ENCODE peak calls at places on chromosome X, in five cellular contexts. One of them, this sample, is unnamed.

GRCh38 chrX:19548279-19548678 is 33.0 kb upstream of the MAP3K15 start:
- DNase-seq in EL: no peak
- DNase-seq in AG08395: no peak
- DNase-seq in kidney tubule cell: no peak
- DNase-seq in NCI-H1694 treated with DMSO at 0.1 percent for 48 hours: no peak
- DNase-seq in this sample: no peak

GRCh38 chrX:134622056-134622812 is 36.0 kb downstream of the PLAC1 start:
- DNase-seq in EL: peak
- DNase-seq in AG08395: peak
- DNase-seq in kidney tubule cell: peak
- DNase-seq in NCI-H1694 treated with DMSO at 0.1 percent for 48 hours: peak
- DNase-seq in this sample: peak

GRCh38 chrX:118455013-118455412 is 40.6 kb upstream of the DOCK11 start:
- DNase-seq in EL: no peak
- DNase-seq in AG08395: no peak
- DNase-seq in kidney tubule cell: no peak
- DNase-seq in NCI-H1694 treated with DMSO at 0.1 percent for 48 hours: no peak
- DNase-seq in this sample: no peak

GRCh38 chrX:111395132-111395531 is 16.9 kb downstream of the DCX start:
- DNase-seq in EL: no peak
- DNase-seq in AG08395: no peak
- DNase-seq in kidney tubule cell: no peak
- DNase-seq in NCI-H1694 treated with DMSO at 0.1 percent for 48 hours: no peak
- DNase-seq in this sample: no peak

GRCh38 chrX:123736333-123736921 is 3.6 kb upstream of the THOC2 start:
- DNase-seq in EL: peak
- DNase-seq in AG08395: peak
- DNase-seq in kidney tubule cell: peak
- DNase-seq in NCI-H1694 treated with DMSO at 0.1 percent for 48 hours: no peak
- DNase-seq in this sample: peak

GRCh38 chrX:46341767-46342322 is 203.4 kb downstream of the ZNF674 start:
- DNase-seq in EL: no peak
- DNase-seq in AG08395: no peak
- DNase-seq in kidney tubule cell: no peak
- DNase-seq in NCI-H1694 treated with DMSO at 0.1 percent for 48 hours: no peak
- DNase-seq in this sample: no peak

GRCh38 chrX:47643926-47644325 is 6.4 kb downstream of the ELK1 start:
- DNase-seq in EL: no peak
- DNase-seq in AG08395: peak
- DNase-seq in kidney tubule cell: peak
- DNase-seq in NCI-H1694 treated with DMSO at 0.1 percent for 48 hours: peak
- DNase-seq in this sample: peak

GRCh38 chrX:148426467-148426866 is 74.0 kb upstream of the AFF2 start:
- DNase-seq in EL: no peak
- DNase-seq in AG08395: no peak
- DNase-seq in kidney tubule cell: no peak
- DNase-seq in NCI-H1694 treated with DMSO at 0.1 percent for 48 hours: no peak
- DNase-seq in this sample: no peak

GRCh38 chrX:48937065-48937907 is 18.5 kb upstream of the PIM2 start:
- DNase-seq in EL: no peak
- DNase-seq in AG08395: no peak
- DNase-seq in kidney tubule cell: no peak
- DNase-seq in NCI-H1694 treated with DMSO at 0.1 percent for 48 hours: no peak
- DNase-seq in this sample: no peak

GRCh38 chrX:11470231-11470630 is 177.0 kb downstream of the AMELX start:
- DNase-seq in EL: peak
- DNase-seq in AG08395: peak
- DNase-seq in kidney tubule cell: peak
- DNase-seq in NCI-H1694 treated with DMSO at 0.1 percent for 48 hours: no peak
- DNase-seq in this sample: no peak